ENCODE peak calls at places on chromosomes 11 and 22, in nine cellular contexts. P, H, L, Y, Z, S, E, D and I are unnamed samples.

GRCh38 chr11:102920118-102920684 is 35.3 kb downstream of the MMP13 start:
- DNase-seq in H (no peak), S (no peak), Z (no peak), L (no peak), E (no peak), P (no peak), D (no peak), Y (no peak), I (no peak)

GRCh38 chr22:40525250-40525884 is 111.2 kb downstream of the MRTFA start:
- DNase-seq in Y (peak; percentile 85), S (peak; percentile 46), Z (peak; percentile 60), E (peak; percentile 72), L (no peak), D (peak; percentile 72), P (peak; percentile 31), H (peak; percentile 39), I (no peak)

GRCh38 chr11:36532908-36533601 is 23.0 kb upstream of the TRAF6 start:
- DNase-seq in H (peak; percentile 8), L (no peak), Y (no peak), E (no peak), D (peak; percentile 34), P (no peak), Z (no peak), S (no peak), I (no peak)

GRCh38 chr11:36296925-36297604 is 977 bp downstream of the PRR5L start:
- DNase-seq in S (no peak), L (no peak), E (no peak), P (no peak), D (no peak), Z (peak; percentile 43), H (no peak), Y (no peak), I (no peak)

GRCh38 chr22:30210235-30210831 is 36.2 kb downstream of the LIF start:
- DNase-seq in L (no peak), D (no peak), Y (peak; percentile 27), P (peak; percentile 89), H (no peak), Z (no peak), S (no peak), E (no peak), I (peak; percentile 81)

GRCh38 chr11:128039140-128040021 is 548.0 kb downstream of the ETS1 start:
- DNase-seq in H (no peak), L (no peak), Z (peak; percentile 45), E (no peak), D (no peak), Y (peak; percentile 91), S (peak; percentile 23), P (no peak), I (no peak)

GRCh38 chr11:8342821-8343681 is 79.4 kb upstream of the LMO1 start:
- DNase-seq in Z (no peak), L (no peak), P (no peak), Y (no peak), H (no peak), D (no peak), S (no peak), E (no peak), I (no peak)

GRCh38 chr11:120801801-120802689 is 221.9 kb upstream of the TBCEL start:
- DNase-seq in E (peak; percentile 72), Y (no peak), H (peak; percentile 81), D (peak; percentile 89), S (peak; percentile 42), Z (peak; percentile 65), P (peak; percentile 28), L (peak; percentile 72), I (peak; percentile 33)

GRCh38 chr22:46631113-46631512 is 10.9 kb downstream of the GRAMD4 start:
- DNase-seq in L (no peak), D (no peak), S (no peak), Z (no peak), Y (no peak), E (no peak), P (no peak), H (no peak), I (no peak)

GRCh38 chr11:130477646-130478203 is 29.3 kb downstream of the ADAMTS15 start:
- DNase-seq in E (no peak), P (no peak), D (no peak), Y (no peak), H (no peak), S (no peak), L (no peak), Z (no peak), I (no peak)

GRCh38 chr11:90288207-90288821 is 65.5 kb upstream of the CHORDC1 start:
- DNase-seq in L (no peak), E (peak; percentile 18), P (peak; percentile 33), Y (no peak), Z (no peak), H (peak; percentile 48), D (peak; percentile 57), S (no peak), I (no peak)

GRCh38 chr11:27468209-27468608 is 4.4 kb downstream of the LGR4 start:
- DNase-seq in D (no peak), P (no peak), L (no peak), H (no peak), E (no peak), Z (no peak), S (no peak), Y (no peak), I (no peak)

GRCh38 chr11:130340671-130341319 is 26.1 kb upstream of the ZBTB44 start:
- DNase-seq in D (no peak), Z (no peak), H (no peak), S (no peak), E (no peak), Y (no peak), L (no peak), P (no peak), I (no peak)

GRCh38 chr22:40684728-40685127 is 5.4 kb downstream of the MCHR1 start:
- DNase-seq in H (no peak), L (no peak), P (no peak), Y (no peak), D (peak; percentile 89), S (no peak), Z (no peak), E (no peak), I (no peak)

GRCh38 chr11:128156486-128156885 is 430.9 kb downstream of the ETS1 start:
- DNase-seq in Z (no peak), S (no peak), D (no peak), E (no peak), Y (no peak), L (no peak), P (no peak), H (no peak), I (no peak)

GRCh38 chr11:2268911-2269600 is 1.3 kb downstream of the ASCL2 start:
- DNase-seq in Y (peak; percentile 91), H (peak; percentile 44), E (no peak), D (peak; percentile 76), Z (peak; percentile 50), S (peak; percentile 48), P (peak; percentile 64), L (no peak), I (peak; percentile 43)

GRCh38 chr22:38494939-38495338 is 11.2 kb downstream of the DDX17 start:
- DNase-seq in Z (no peak), Y (no peak), P (no peak), E (no peak), D (no peak), L (no peak), H (no peak), S (no peak), I (no peak)
- H3K4me1 ChIP-seq in Z (no peaks in the 10 kb centered on the region), Y (peaks cover 25% of the 10 kb centered on the region), P (peaks cover 46% of the 10 kb centered on the region), E (no peaks in the 10 kb centered on the region), D (peaks cover 11% of the 10 kb centered on the region), L (peaks cover 41% of the 10 kb centered on the region), H (no peaks in the 10 kb centered on the region), S (peaks cover 10% of the 10 kb centered on the region), I (no peaks in the 10 kb centered on the region)

GRCh38 chr11:61899146-61899841 is 7.9 kb upstream of the FADS3 start:
- DNase-seq in D (peak; percentile 89), Y (peak; percentile 100), H (peak; percentile 80), S (peak; percentile 85), Z (peak; percentile 90), P (peak; percentile 72), L (peak; percentile 91), E (peak; percentile 92), I (peak; percentile 84)
- TF ChIP-seq CTCF in D (peak; percentile 99), Y (peak; percentile 100), H (peak; percentile 99), S (peak; percentile 100), Z (peak; percentile 100), P (peak; percentile 99), L (peak; percentile 100), E (peak; percentile 98), I (peak; percentile 99)

DNA sequence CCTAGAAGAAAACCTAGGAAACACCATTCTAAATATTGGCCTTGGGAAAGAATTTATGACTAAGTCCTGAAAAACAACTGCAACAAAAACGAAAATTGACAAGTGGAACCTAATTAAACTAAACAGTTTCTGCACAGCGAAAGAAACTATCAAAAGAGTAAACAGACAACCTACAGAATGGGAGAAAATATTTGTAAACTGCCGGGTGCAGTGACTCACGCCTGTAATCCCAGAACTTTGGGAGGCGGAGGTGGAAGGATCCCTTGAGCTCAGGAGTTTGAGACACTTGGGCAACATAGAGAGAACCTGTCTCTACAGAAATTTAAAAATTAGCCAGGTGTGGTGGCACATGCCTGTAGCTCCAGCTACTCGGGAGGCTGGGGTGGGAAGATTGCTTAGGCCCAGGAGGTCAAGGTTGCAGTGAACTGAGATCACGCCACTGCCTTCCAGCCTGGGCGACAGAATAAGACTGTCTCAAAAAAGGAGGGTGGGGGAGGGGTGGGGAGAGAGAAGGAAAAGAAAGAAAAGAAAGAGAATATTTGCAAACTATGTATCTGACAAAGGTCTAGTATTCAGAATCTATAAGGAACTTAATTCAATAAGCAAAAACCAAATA is 14.0 kb downstream of the OR2AT4 start:
- DNase-seq in D (no peak), Z (no peak), L (no peak), H (no peak), E (no peak), Y (no peak), S (no peak), P (no peak), I (no peak)
- H3K4me1 ChIP-seq in D (no peaks in the 10 kb centered on the region), Z (no peaks in the 10 kb centered on the region), L (no peaks in the 10 kb centered on the region), H (no peaks in the 10 kb centered on the region), E (no peaks in the 10 kb centered on the region), Y (no peaks in the 10 kb centered on the region), S (no peaks in the 10 kb centered on the region), P (peaks cover 6% of the 10 kb centered on the region), I (no peaks in the 10 kb centered on the region)

GRCh38 chr22:21451545-21452520 is 15.4 kb upstream of the TMEM191C start:
- DNase-seq in Z (peak; percentile 11), L (peak; percentile 28), Y (peak; percentile 30), E (no peak), D (no peak), P (no peak), S (peak; percentile 9), H (no peak), I (peak; percentile 14)

GRCh38 chr22:21448627-21449416 is 18.4 kb upstream of the TMEM191C start:
- DNase-seq in S (peak; percentile 12), H (no peak), D (no peak), P (no peak), E (no peak), Y (no peak), L (peak; percentile 50), Z (no peak), I (no peak)

GRCh38 chr22:21450320-21450831 is 16.8 kb upstream of the TMEM191C start:
- DNase-seq in Z (peak; percentile 13), D (peak; percentile 47), E (no peak), Y (peak; percentile 43), P (no peak), L (peak; percentile 40), H (no peak), S (peak; percentile 6), I (peak; percentile 34)

GRCh38 chr22:21449531-21450319 is 17.5 kb upstream of the TMEM191C start:
- DNase-seq in D (no peak), L (peak; percentile 48), Z (peak; percentile 14), H (no peak), S (peak; percentile 16), P (no peak), Y (peak; percentile 58), E (no peak), I (no peak)

GRCh38 chr22:21450858-21451331 is 16.3 kb upstream of the TMEM191C start:
- DNase-seq in Z (peak; percentile 4), P (no peak), S (peak; percentile 7), D (no peak), E (no peak), L (peak; percentile 35), Y (peak; percentile 25), H (no peak), I (peak; percentile 42)
- TF ChIP-seq CTCF in Z (no peak), P (no peak), S (no peak), D (no peak), E (no peak), L (no peak), Y (no peak), H (no peak), I (no peak)